ENCODE peak calls at places on chromosomes 6 and 20, in ten cellular contexts. W is H7; J is heart left ventricle; E is activated naive CD8-positive, alpha-beta T cell treated with anti-CD3 and anti-CD28 coated beads, Interleukin-2, amount 50 U/mL, for 24 hours; P is neural progenitor cell; A is hepatic stellate cell; U is SIG-M5; S is CD8-positive, alpha-beta T cell; I is fibroblast of mammary gland; H is GM12892. N is an unnamed sample.

GRCh38 chr6:22149081-22149480 is 147.8 kb downstream of the PRL start:
- DNase-seq in W (no peak), J (no peak), E (no peak), P (no peak), A (no peak), U (no peak), S (no peak), I (no peak), H (no peak), N (no peak)

GRCh38 chr20:7937328-7937727 is 2.9 kb downstream of the HAO1 start:
- DNase-seq in W (no peak), J (no peak), E (no peak), P (no peak), A (no peak), U (no peak), S (no peak), I (no peak), H (no peak), N (no peak)

GRCh38 chr6:137291441-137291840 is 72.3 kb upstream of the IFNGR1 start:
- DNase-seq in W (no peak), J (peak; percentile 66), E (no peak), P (no peak), A (no peak), U (peak; percentile 77), S (no peak), I (peak; percentile 74), H (no peak), N (no peak)

GRCh38 chr6:114592506-114592905 is 249.7 kb upstream of the HS3ST5 start:
- DNase-seq in W (no peak), J (no peak), E (no peak), P (no peak), A (no peak), U (no peak), S (no peak), I (no peak), H (no peak), N (no peak)

GRCh38 chr6:5497896-5498578 is 236.7 kb downstream of the FARS2 start:
- DNase-seq in W (no peak), J (no peak), E (no peak), P (no peak), A (peak; percentile 48), U (no peak), S (no peak), I (peak; percentile 89), H (no peak), N (no peak)

GRCh38 chr20:49603209-49603627 is 35.3 kb upstream of the PTGIS start:
- DNase-seq in W (peak; percentile 77), J (no peak), E (peak; percentile 20), P (peak; percentile 59), A (no peak), U (no peak), S (no peak), I (peak; percentile 56), H (no peak), N (no peak)

GRCh38 chr20:56469077-56469449 is 636 bp downstream of the RTF2 start:
- DNase-seq in W (no peak), J (no peak), E (no peak), P (no peak), A (no peak), U (no peak), S (no peak), I (no peak), H (no peak), N (no peak)

GRCh38 chr6:137871299-137871698 is 4.2 kb downstream of the TNFAIP3 start:
- DNase-seq in W (no peak), J (no peak), E (no peak), P (no peak), A (no peak), U (no peak), S (no peak), I (no peak), H (no peak), N (no peak)

GRCh38 chr6:4776493-4776966 is 326 bp downstream of the CDYL start:
- DNase-seq in W (peak; percentile 91), J (no peak), E (peak; percentile 52), P (peak; percentile 82), A (no peak), U (no peak), S (peak; percentile 6), I (no peak), H (peak; percentile 34), N (peak; percentile 33)

GRCh38 chr6:25036461-25036860 is 100.7 kb upstream of the RIPOR2 start:
- DNase-seq in W (no peak), J (no peak), E (no peak), P (no peak), A (no peak), U (no peak), S (no peak), I (no peak), H (no peak), N (no peak)

GRCh38 chr6:157240059-157240959 is 83.0 kb downstream of the TMEM242 start:
- DNase-seq in W (peak; percentile 66), J (no peak), E (no peak), P (peak; percentile 55), A (no peak), U (no peak), S (no peak), I (peak; percentile 82), H (no peak), N (no peak)

GRCh38 chr20:35039146-35039545 is 53.5 kb downstream of the TRPC4AP start:
- DNase-seq in W (no peak), J (no peak), E (no peak), P (no peak), A (no peak), U (no peak), S (no peak), I (no peak), H (no peak), N (no peak)

GRCh38 chr20:52201395-52201794 is 9.8 kb upstream of the ZFP64 start:
- DNase-seq in W (no peak), J (no peak), E (no peak), P (no peak), A (no peak), U (no peak), S (no peak), I (no peak), H (no peak), N (no peak)

GRCh38 chr6:129774697-129775447 is 64.9 kb upstream of the ARHGAP18 start:
- DNase-seq in W (peak; percentile 49), J (peak; percentile 69), E (peak; percentile 55), P (peak; percentile 90), A (peak; percentile 67), U (no peak), S (no peak), I (peak; percentile 86), H (no peak), N (peak; percentile 32)

GRCh38 chr6:28721372-28721771 is 195.7 kb downstream of the GPX5 start:
- DNase-seq in W (no peak), J (no peak), E (no peak), P (no peak), A (no peak), U (no peak), S (no peak), I (no peak), H (no peak), N (no peak)

N was measured in activated gamma-delta T cell treated with Interleukin-2 at 50 U/mL for 16 hours.